ENCODE peak calls at places on chromosomes 16 and 17, in six cellular contexts. D is A549, I is PC-3, T is IMR-90, P is GM12878, M is HCT116. U is an unnamed sample. For H3K9me3, the result is how much of the 10 kb centered on the place peaks cover.

GRCh38 chr17:64679710-64680216 is 17.7 kb upstream of the SMURF2 start:
- DNase-seq in D (peak), T (peak), M (peak), P (no peak), I (peak), U (no peak)

GRCh38 chr17:40726919-40727318 is 23.4 kb upstream of the KRT24 start:
- DNase-seq in M (peak), D (no peak), T (peak), I (peak), P (no peak), U (peak)

GRCh38 chr16:73546351-73546845 is 498.5 kb upstream of the ZFHX3 start:
- DNase-seq in T (no peak), I (no peak), M (no peak), D (no peak), P (no peak), U (no peak)

GRCh38 chr17:2101448-2102257 is 46.8 kb downstream of the HIC1 start:
- DNase-seq in M (peak), D (no peak), P (no peak), T (no peak), I (peak), U (no peak)

GRCh38 chr17:81439926-81440450 is 44.7 kb downstream of the BAHCC1 start:
- DNase-seq in I (no peak), D (no peak), M (no peak), T (no peak), P (no peak), U (no peak)

GRCh38 chr17:49850772-49851386 is 3.0 kb upstream of the TAC4 start:
- DNase-seq in T (no peak), P (no peak), D (no peak), M (no peak), I (peak), U (no peak)

GRCh38 chr17:21042434-21043295 is at the start of gene USP22:
- DNase-seq in P (no peak), M (no peak), T (no peak), D (peak), I (no peak), U (peak)

GRCh38 chr16:87487361-87487924 is 5.4 kb downstream of the ZCCHC14 start:
- DNase-seq in T (no peak), I (no peak), P (no peak), M (peak), D (no peak), U (no peak)

GRCh38 chr17:32958418-32958817 is 30.5 kb downstream of the TMEM98 start:
- DNase-seq in T (no peak), M (no peak), I (no peak), P (no peak), D (no peak), U (no peak)

GRCh38 chr16:35525979-35526590 is 2066.7 kb downstream of the TP53TG3F start:
- DNase-seq in D (no peak), I (no peak), T (no peak), M (no peak), P (no peak), U (no peak)

GRCh38 chr16:35523991-35524390 is 2064.6 kb downstream of the TP53TG3F start:
- DNase-seq in M (no peak), I (no peak), T (no peak), P (no peak), D (no peak), U (no peak)
- H3K9me3 ChIP-seq in M (under half), I (under half), T (under half), P (under half), D (under half), U (under half)

GRCh38 chr17:74012465-74012864 is 191.0 kb upstream of the RPL38 start:
- DNase-seq in P (no peak), M (no peak), T (no peak), I (no peak), D (no peak), U (no peak)
- H3K4me2 ChIP-seq in P (no peak), M (no peak), T (no peak), I (no peak), D (no peak), U (no peak)

DNA sequence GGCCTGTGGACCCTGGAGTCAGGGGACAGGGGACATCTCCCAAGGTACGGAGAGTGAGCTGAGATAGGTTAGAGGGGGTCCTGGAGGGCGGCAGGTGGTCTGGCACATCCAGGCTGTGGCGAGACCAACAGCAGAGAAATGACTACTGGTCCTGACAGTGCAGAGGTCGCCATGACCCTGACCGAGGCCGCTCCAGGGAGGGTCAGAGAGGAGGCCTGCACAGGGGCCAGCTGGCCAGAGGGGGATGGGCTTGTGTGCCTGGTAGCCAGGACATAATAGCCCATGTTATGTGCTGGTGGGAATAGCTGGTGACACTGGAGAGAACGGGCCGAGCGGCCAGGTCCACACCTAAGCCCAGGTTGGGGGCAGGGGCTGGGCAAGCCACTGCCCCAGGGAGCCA is 40.6 kb upstream of the ZC3H18 start:
- DNase-seq in I (no peak), T (no peak), P (no peak), M (no peak), D (no peak), U (no peak)
- TF ChIP-seq CTCF in I (no peak), T (no peak), P (no peak), M (no peak), D (no peak), U (no peak)

GRCh38 chr16:5379948-5380347 is 282.4 kb upstream of the EEF2KMT start:
- DNase-seq in M (no peak), I (no peak), T (no peak), P (no peak), D (no peak), U (no peak)
- H3K9me3 ChIP-seq in M (under half), I (under half), T (under half), P (under half), D (under half), U (under half)

DNA sequence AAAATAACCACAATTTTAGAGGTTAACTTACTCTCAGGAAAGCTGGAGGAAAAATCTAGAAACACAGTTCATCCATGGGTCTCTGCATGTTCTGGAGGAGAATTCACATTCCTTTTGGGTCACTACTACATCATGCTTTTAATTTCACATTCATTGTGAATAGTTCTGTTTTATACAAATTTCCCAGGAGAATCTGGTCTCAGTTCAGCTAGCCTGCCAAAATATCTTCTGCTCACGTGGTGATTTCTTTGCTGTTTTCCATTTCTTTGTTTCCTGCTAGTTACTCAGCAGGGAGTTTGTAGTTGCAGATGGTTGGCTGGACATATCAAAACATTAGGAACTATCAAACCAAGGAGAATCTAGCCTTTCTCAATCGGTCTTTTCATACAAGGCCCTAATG is at the start of gene ABCA9:
- DNase-seq in I (no peak), T (peak), D (no peak), M (no peak), P (no peak), U (no peak)
- H3K4me2 ChIP-seq in I (no peak), T (no peak), D (no peak), M (no peak), P (no peak), U (peak)

GRCh38 chr16:49353650-49354049 is 20.0 kb upstream of the C16orf78 start:
- DNase-seq in M (no peak), D (no peak), T (no peak), I (no peak), P (no peak), U (no peak)

GRCh38 chr16:49354101-49354500 is 19.5 kb upstream of the C16orf78 start:
- DNase-seq in T (no peak), D (no peak), I (no peak), M (no peak), P (no peak), U (no peak)

GRCh38 chr16:49351119-49351518 is 22.5 kb upstream of the C16orf78 start:
- DNase-seq in M (no peak), I (no peak), T (no peak), P (no peak), D (no peak), U (no peak)

GRCh38 chr16:49354991-49355390 is 18.6 kb upstream of the C16orf78 start:
- DNase-seq in P (no peak), I (no peak), T (no peak), D (no peak), M (no peak), U (no peak)

DNA sequence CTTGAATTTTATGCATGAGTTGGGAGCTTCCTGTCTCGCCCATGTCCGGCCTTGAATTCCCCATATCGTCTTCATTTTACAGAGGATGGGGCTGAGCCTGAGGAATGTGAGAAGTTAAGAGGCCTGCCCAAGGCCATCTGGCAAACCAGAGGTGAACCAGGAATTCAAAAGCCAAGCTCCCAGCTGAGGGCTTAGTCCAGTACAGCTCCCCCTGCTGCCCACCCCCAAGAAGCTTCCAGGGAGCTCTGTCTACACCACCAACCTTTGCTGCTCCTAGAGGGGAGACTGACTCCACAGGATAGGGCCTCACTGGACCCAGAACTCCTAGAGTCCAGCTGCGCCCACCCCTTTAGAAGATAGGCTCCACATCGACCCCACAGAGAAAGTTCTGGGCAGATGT is 20.7 kb upstream of the C16orf78 start:
- DNase-seq in I (peak), P (no peak), T (no peak), M (peak), D (no peak), U (peak)
- TF ChIP-seq CTCF in I (peak), P (peak), T (peak), M (peak), D (no peak), U (peak)

DNA sequence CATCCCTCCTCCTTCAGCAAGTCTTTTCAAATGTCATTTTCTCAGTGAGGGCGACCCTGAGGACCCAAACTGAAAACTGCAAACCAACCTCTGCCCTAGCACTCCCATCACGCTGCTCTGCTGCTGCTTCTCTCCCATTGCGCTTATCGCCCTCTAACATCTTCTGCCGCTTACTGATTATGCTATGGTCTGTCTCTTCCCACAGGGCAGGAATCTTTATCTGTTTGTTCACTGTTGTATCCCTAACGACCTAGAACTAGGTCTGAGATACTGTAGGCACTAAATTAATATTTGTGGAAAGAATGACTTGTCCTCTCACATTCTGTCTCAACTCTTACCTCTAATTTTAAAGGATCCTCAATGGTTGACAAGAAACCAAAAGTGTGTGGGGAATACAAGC is 12.5 kb downstream of the ZSCAN32 start:
- DNase-seq in M (no peak), P (no peak), I (no peak), D (no peak), T (no peak), U (no peak)
- H3K9me3 ChIP-seq in M (under half), P (under half), I (under half), D (half or more), T (half or more), U (under half)

U was measured in OCI-LY7.